ENCODE peak calls at places on chromosomes 3 and 15, in eight cellular contexts. G, T, C, P, L, W, Q and N are unnamed samples.

GRCh38 chr15:92669432-92669831 is 13.9 kb upstream of the FAM174B start:
- DNase-seq in T (no peak), W (no peak), L (no peak), P (no peak), G (no peak), Q (no peak), C (no peak), N (no peak)

GRCh38 chr3:197961582-197961945 is 1.5 kb downstream of the LMLN start:
- DNase-seq in Q (no peak), W (no peak), P (no peak), T (no peak), L (no peak), G (no peak), C (no peak), N (no peak)

GRCh38 chr3:102142379-102143058 is 292.3 kb upstream of the ZPLD1 start:
- DNase-seq in L (no peak), C (no peak), W (no peak), Q (no peak), T (no peak), P (no peak), G (no peak), N (no peak)

GRCh38 chr15:93055211-93055763 is 33.7 kb downstream of the RGMA start:
- DNase-seq in Q (no peak), C (no peak), L (no peak), P (no peak), G (no peak), T (no peak), W (no peak), N (no peak)

GRCh38 chr15:99019558-99020540 is 12.3 kb upstream of the PGPEP1L start:
- DNase-seq in T (no peak), G (no peak), L (peak; percentile 21), W (no peak), Q (no peak), C (no peak), P (peak; percentile 72), N (peak; percentile 36)

GRCh38 chr3:13863422-13863821 is 16.4 kb downstream of the WNT7A start:
- DNase-seq in C (no peak), L (no peak), G (no peak), Q (no peak), W (no peak), P (no peak), T (no peak), N (no peak)

GRCh38 chr15:74695597-74696397 is at the start of gene EDC3:
- DNase-seq in L (peak; percentile 79), P (peak; percentile 70), C (peak; percentile 89), G (peak; percentile 87), W (peak; percentile 40), T (peak; percentile 91), Q (peak; percentile 90), N (peak; percentile 94)

GRCh38 chr3:59862686-59863085 is 812.9 kb upstream of the CFAP20DC start:
- DNase-seq in T (no peak), Q (no peak), C (no peak), W (no peak), G (no peak), P (no peak), L (no peak), N (no peak)

GRCh38 chr3:45227946-45228345 is 1.9 kb upstream of the TMEM158 start:
- DNase-seq in P (no peak), Q (no peak), C (no peak), T (no peak), W (no peak), L (no peak), G (no peak), N (no peak)

GRCh38 chr3:126200534-126200933 is 20.1 kb upstream of the ALDH1L1 start:
- DNase-seq in C (no peak), T (no peak), Q (no peak), P (no peak), W (no peak), G (no peak), L (no peak), N (no peak)

GRCh38 chr3:45198264-45199260 is 27.5 kb downstream of the TMEM158 start:
- DNase-seq in W (no peak), C (no peak), Q (no peak), P (no peak), L (no peak), T (no peak), G (no peak), N (no peak)

GRCh38 chr15:50876260-50876988 is 32.1 kb upstream of the AP4E1 start:
- DNase-seq in Q (no peak), P (no peak), L (no peak), W (no peak), T (no peak), C (no peak), G (no peak), N (no peak)

GRCh38 chr3:149831321-149831720 is 18.3 kb downstream of the RNF13 start:
- DNase-seq in L (no peak), G (no peak), Q (no peak), C (no peak), T (no peak), W (no peak), P (no peak), N (no peak)

GRCh38 chr15:40235201-40235890 is 3.5 kb upstream of the PAK6 start:
- DNase-seq in C (no peak), L (no peak), P (no peak), W (no peak), G (no peak), T (no peak), Q (no peak), N (no peak)

GRCh38 chr3:102025568-102025967 is 176.3 kb downstream of the NFKBIZ start:
- DNase-seq in Q (no peak), W (no peak), G (no peak), P (no peak), C (no peak), L (no peak), T (no peak), N (no peak)

GRCh38 chr15:90660195-90660995 is 56.8 kb upstream of the BLM start:
- DNase-seq in W (no peak), L (no peak), C (peak; percentile 43), G (peak; percentile 92), T (peak; percentile 85), P (peak; percentile 91), Q (peak; percentile 75), N (no peak)

GRCh38 chr3:175743733-175744400 is 884.7 kb downstream of the NAALADL2 start:
- DNase-seq in P (peak; percentile 47), Q (no peak), T (no peak), L (no peak), C (no peak), G (no peak), W (peak; percentile 17), N (no peak)

DNA sequence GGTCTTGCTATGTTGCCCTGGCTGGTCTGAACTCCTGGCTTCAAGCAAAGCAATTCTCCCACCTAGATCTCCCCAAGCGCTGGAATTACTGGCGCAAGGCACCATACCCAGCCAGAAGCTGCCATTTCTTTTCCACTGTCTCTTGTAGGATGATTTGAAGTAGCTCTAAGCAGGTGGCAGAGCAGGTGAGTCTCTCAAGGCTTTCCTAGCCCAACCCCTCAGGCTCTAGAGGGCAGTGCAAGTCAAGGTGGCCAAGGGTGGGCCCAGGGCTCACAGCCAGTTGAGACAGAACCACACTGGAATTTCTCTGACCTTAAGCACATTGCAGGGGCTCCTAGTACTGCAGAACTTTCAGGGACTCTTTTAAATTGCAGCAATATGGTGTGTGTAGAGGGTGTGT is 15.6 kb upstream of the DAG1 start:
- DNase-seq in P (no peak), W (no peak), L (peak; percentile 66), Q (peak; percentile 18), T (no peak), C (peak; percentile 61), G (no peak), N (no peak)
- TF ChIP-seq CTCF in P (no peak), W (peak; percentile 23), L (peak; percentile 90), Q (peak; percentile 44), T (peak; percentile 35), C (no peak), G (peak; percentile 20), N (peak; percentile 14)

GRCh38 chr3:195031574-195032003 is 239.4 kb downstream of the XXYLT1 start:
- DNase-seq in Q (no peak), W (no peak), C (no peak), L (peak; percentile 81), T (no peak), P (no peak), G (no peak), N (no peak)

GRCh38 chr3:195033531-195034091 is 237.3 kb downstream of the XXYLT1 start:
- DNase-seq in P (no peak), G (no peak), T (no peak), Q (no peak), C (peak; percentile 80), W (no peak), L (peak; percentile 53), N (no peak)

GRCh38 chr3:195032106-195032759 is 238.7 kb downstream of the XXYLT1 start:
- DNase-seq in T (no peak), L (no peak), Q (no peak), G (no peak), W (no peak), P (no peak), C (no peak), N (no peak)

GRCh38 chr3:195034101-195034500 is 236.9 kb downstream of the XXYLT1 start:
- DNase-seq in G (no peak), W (no peak), L (no peak), T (no peak), Q (no peak), C (no peak), P (no peak), N (no peak)

GRCh38 chr3:195032955-195033354 is 238.0 kb downstream of the XXYLT1 start:
- DNase-seq in T (no peak), L (no peak), Q (no peak), W (no peak), P (no peak), C (no peak), G (no peak), N (no peak)
- TF ChIP-seq CTCF in T (no peak), L (no peak), Q (no peak), W (no peak), P (no peak), C (no peak), G (no peak), N (no peak)

DNA sequence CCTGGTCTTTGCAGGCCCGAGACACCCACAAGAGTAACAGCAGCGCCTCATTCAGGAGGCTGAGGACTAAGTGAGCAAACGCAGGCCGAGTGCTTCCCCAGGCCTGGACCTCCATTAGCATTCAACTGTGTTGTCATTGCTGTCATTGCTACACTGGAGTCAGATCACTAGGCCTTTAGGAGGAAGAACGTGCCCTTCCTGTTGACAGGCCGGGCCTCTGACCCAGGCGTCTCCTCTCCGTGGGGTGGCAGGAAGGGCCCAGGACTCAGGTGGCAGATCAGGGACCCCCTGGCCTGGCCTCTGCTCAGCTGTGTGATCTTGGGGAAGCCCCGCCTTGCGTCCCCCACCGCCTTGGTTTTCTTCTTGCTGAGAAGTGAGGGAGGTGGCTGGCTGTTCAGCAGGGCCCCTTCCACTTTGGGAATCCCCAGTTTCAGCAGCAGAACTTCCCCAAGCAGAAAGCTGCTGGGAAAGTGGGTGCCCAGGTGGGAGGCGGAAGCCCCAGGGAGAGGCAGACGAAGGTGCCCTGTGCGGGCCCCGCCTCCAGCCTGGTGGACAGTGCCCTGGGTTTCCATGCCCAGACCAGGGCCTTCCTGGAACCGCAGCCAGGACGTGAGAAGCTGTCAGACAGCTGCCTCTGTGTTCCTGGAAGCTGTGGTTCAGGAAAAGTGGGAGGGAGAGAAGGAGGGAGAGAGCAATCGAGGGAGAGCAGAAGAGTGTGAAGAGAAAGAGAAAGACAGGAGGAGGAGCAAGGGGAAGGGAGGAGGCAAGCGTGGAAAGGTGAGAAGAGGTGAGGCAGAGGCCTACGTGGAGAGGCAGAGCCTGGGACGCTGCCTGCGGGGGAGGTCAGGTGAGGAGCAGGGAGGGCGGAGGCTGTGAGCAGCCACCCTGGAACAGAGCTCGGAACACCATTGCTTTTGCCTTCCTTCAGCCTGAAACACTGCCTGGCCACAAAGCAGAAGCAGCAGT is 18.9 kb downstream of the ZDHHC19 start:
- DNase-seq in W (no peak), T (peak; percentile 48), L (peak; percentile 35), Q (no peak), P (no peak), C (peak; percentile 72), G (no peak), N (no peak)
- TF ChIP-seq CTCF in W (no peak), T (no peak), L (peak; percentile 63), Q (no peak), P (no peak), C (no peak), G (no peak), N (no peak)

GRCh38 chr15:83209333-83209732 is 1.7 kb upstream of the HDGFL3 start:
- DNase-seq in T (no peak), G (no peak), L (peak; percentile 2), Q (no peak), P (no peak), C (no peak), W (no peak), N (no peak)
- TF ChIP-seq CTCF in T (no peak), G (no peak), L (no peak), Q (no peak), P (no peak), C (no peak), W (no peak), N (no peak)